ENCODE peak calls at places on chromosomes 6 and 20, in four cellular contexts. U is GM12878, N is IMR-90, C is K562. I is an unnamed sample.

GRCh38 chr6:146914563-146915483 is 289.4 kb upstream of the STXBP5 start:
- DNase-seq in N (peak), C (peak), U (no peak), I (peak)

GRCh38 chr20:5864873-5865582 is 85.3 kb downstream of the TRMT6 start:
- DNase-seq in C (no peak), N (peak), U (no peak), I (peak)

GRCh38 chr6:13030421-13030820 is 297.9 kb downstream of the TBC1D7 start:
- DNase-seq in C (no peak), U (no peak), N (no peak), I (no peak)

GRCh38 chr6:38846361-38846760 is 131.2 kb downstream of the DNAH8 start:
- DNase-seq in C (no peak), N (no peak), U (no peak), I (no peak)

GRCh38 chr20:9150632-9151031 is 81.7 kb downstream of the PLCB4 start:
- DNase-seq in U (no peak), C (no peak), N (no peak), I (no peak)

GRCh38 chr6:1498491-1499113 is 109.2 kb downstream of the FOXF2 start:
- DNase-seq in N (peak), U (no peak), C (no peak), I (no peak)

GRCh38 chr20:34016736-34017135 is 23.0 kb downstream of the RALY start:
- DNase-seq in U (no peak), N (no peak), C (no peak), I (no peak)

GRCh38 chr6:169963581-169964297 is 212.3 kb downstream of the ERMARD start:
- DNase-seq in C (no peak), N (no peak), U (no peak), I (no peak)

GRCh38 chr6:35448191-35448590 is 3.9 kb upstream of the FANCE start:
- DNase-seq in C (no peak), N (no peak), U (no peak), I (no peak)

GRCh38 chr6:75460636-75461035 is 33.0 kb downstream of the FILIP1 start:
- DNase-seq in N (peak), U (no peak), C (no peak), I (peak)

GRCh38 chr6:56803594-56803993 is 151.3 kb upstream of the BEND6 start:
- DNase-seq in C (no peak), U (no peak), N (peak), I (no peak)

GRCh38 chr20:58498445-58499068 is 16.6 kb downstream of the APCDD1L start:
- DNase-seq in C (no peak), N (no peak), U (no peak), I (no peak)

GRCh38 chr6:145380186-145380585 is 355.1 kb downstream of the EPM2A start:
- DNase-seq in C (no peak), U (no peak), N (no peak), I (no peak)

GRCh38 chr6:125906158-125906998 is 50.2 kb upstream of the HINT3 start:
- DNase-seq in U (no peak), N (peak), C (peak), I (peak)

GRCh38 chr6:148998704-148999103 is 251.9 kb downstream of the UST start:
- DNase-seq in U (no peak), C (no peak), N (no peak), I (no peak)

GRCh38 chr6:148999501-148999900 is 252.7 kb downstream of the UST start:
- DNase-seq in U (no peak), C (no peak), N (peak), I (no peak)

GRCh38 chr6:148999921-149000589 is 253.2 kb downstream of the UST start:
- DNase-seq in C (no peak), N (peak), U (no peak), I (peak)

GRCh38 chr6:148996815-148997214 is 250.0 kb downstream of the UST start:
- DNase-seq in U (no peak), N (no peak), C (no peak), I (no peak)

GRCh38 chr6:148997863-148998262 is 251.0 kb downstream of the UST start:
- DNase-seq in C (no peak), U (no peak), N (peak), I (no peak)
- TF ChIP-seq FOS in C (no peak), U (no peak), N (no peak), I (no peak)

GRCh38 chr6:96016781-96017180 is 1.0 kb downstream of the FUT9 start:
- DNase-seq in U (no peak), C (no peak), N (no peak), I (no peak)
- H3K9ac ChIP-seq in U (no peak), C (no peak), N (no peak), I (no peak)

GRCh38 chr20:57009355-57009754 is 257.1 kb downstream of the BMP7 start:
- DNase-seq in C (no peak), N (no peak), U (no peak), I (no peak)

GRCh38 chr20:57013221-57013620 is 253.2 kb downstream of the BMP7 start:
- DNase-seq in N (no peak), C (no peak), U (no peak), I (no peak)

GRCh38 chr20:57009775-57010174 is 256.7 kb downstream of the BMP7 start:
- DNase-seq in N (no peak), U (no peak), C (no peak), I (no peak)

GRCh38 chr20:57013741-57014140 is 252.7 kb downstream of the BMP7 start:
- DNase-seq in N (no peak), C (peak), U (no peak), I (no peak)

GRCh38 chr20:57012691-57013090 is 253.8 kb downstream of the BMP7 start:
- DNase-seq in C (no peak), U (no peak), N (no peak), I (no peak)
- TF ChIP-seq FOS in C (no peak), U (no peak), N (no peak), I (no peak)

DNA sequence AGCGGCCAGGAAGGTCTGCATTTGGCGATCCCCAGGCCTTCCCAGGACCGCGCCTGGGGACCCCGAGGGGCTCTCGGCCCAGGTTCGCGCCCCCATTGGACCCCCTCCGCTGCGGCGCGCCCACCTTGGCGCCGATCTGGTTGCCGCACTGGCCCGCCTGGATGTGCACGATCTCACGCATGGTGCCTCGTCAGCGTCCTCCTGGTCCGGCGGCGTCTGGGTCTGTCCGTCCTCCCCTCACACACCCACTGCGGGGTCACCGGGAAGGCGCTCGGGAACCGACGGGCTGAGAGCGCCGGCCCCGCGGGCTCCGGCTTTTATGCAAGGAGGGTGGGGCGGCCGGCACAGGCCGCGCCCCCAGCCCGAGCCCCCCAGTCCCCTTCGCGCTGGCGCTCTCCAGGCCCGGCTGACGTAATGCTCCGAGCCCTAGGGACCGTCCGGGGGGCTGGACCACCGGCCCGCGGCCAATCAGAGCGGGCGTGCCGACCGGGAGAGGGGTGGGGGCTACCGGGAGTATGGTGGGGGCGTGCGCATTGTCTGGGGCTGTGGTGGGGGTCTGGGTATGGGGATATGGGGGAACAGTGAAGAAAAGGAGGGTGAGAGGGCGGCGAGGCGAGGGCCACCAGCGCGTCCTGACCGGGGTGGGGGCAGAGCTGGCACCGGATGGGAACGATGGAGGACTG is at the start of gene TUBB2B:
- DNase-seq in N (peak), U (no peak), C (no peak), I (peak)
- H3K9ac ChIP-seq in N (peak), U (peak), C (peak), I (no peak)

GRCh38 chr6:129620234-129620610 is 89.8 kb downstream of the ARHGAP18 start:
- DNase-seq in U (no peak), C (no peak), N (no peak), I (no peak)
- TF ChIP-seq FOS in U (no peak), C (no peak), N (no peak), I (no peak)

GRCh38 chr6:44221961-44222335 is 1.4 kb upstream of the SLC29A1 start:
- DNase-seq in N (no peak), C (no peak), U (no peak), I (no peak)
- H3K9ac ChIP-seq in N (no peak), C (peak), U (no peak), I (peak)

GRCh38 chr6:34130870-34131269 is 15.0 kb downstream of the GRM4 start:
- DNase-seq in N (no peak), C (no peak), U (no peak), I (no peak)
- TF ChIP-seq FOS in N (no peak), C (no peak), U (no peak), I (no peak)

DNA sequence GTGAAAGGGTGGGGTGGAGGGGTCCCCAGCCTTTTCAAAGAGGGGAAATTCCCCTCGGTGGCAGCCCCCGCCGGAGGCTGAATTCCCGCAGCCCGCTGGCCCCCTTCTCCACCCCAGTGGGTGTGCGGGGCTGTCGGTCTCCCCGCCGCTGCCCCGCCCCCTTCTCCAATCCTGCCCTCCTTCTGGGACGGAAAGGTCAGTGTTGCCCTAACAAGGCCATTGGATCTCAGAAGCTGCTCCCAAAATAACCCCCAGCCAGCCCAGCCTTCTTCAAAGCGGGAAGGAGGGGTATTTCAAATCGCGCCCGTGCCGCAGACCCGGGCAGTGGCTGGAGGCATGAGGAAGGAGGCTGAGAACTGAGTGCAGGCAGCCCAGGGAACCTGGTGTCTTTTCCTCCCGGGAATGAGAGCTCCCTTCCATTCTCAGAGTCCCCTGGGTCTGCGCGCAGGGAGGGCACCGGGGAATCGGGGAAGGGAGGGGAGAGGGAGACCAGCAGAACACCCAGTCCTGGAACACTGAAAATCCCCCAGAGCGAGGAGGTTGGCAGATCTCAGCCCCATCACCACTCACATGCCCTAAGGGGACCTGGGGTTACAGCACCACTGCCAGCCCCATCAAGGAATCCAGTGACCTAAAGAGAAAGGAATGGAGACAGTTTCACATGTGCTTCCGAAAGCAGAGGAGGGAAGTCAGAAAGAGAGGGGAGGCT is at the start of gene JPH2:
- DNase-seq in U (no peak), C (no peak), N (peak), I (no peak)
- H3K9ac ChIP-seq in U (no peak), C (no peak), N (peak), I (no peak)

GRCh38 chr20:35695245-35695749 is 3.9 kb downstream of the NFS1 start:
- DNase-seq in C (no peak), N (no peak), U (no peak), I (no peak)

GRCh38 chr20:35695978-35696377 is 3.2 kb downstream of the NFS1 start:
- DNase-seq in C (no peak), N (no peak), U (no peak), I (no peak)

GRCh38 chr20:35690265-35690664 is 8.9 kb downstream of the NFS1 start:
- DNase-seq in U (no peak), C (no peak), N (no peak), I (no peak)
- TF ChIP-seq FOS in U (no peak), C (no peak), N (no peak), I (no peak)

GRCh38 chr6:111088668-111089003 is 1.3 kb downstream of the SLC16A10 start:
- DNase-seq in U (no peak), N (no peak), C (no peak), I (no peak)

GRCh38 chr6:111087871-111088667 is 766 bp downstream of the SLC16A10 start:
- DNase-seq in C (no peak), N (no peak), U (no peak), I (peak)

GRCh38 chr6:111092006-111092405 is 4.7 kb downstream of the SLC16A10 start:
- DNase-seq in U (no peak), N (no peak), C (no peak), I (no peak)

GRCh38 chr6:111087106-111087835 is at the start of gene SLC16A10:
- DNase-seq in U (no peak), N (no peak), C (peak), I (peak)

DNA sequence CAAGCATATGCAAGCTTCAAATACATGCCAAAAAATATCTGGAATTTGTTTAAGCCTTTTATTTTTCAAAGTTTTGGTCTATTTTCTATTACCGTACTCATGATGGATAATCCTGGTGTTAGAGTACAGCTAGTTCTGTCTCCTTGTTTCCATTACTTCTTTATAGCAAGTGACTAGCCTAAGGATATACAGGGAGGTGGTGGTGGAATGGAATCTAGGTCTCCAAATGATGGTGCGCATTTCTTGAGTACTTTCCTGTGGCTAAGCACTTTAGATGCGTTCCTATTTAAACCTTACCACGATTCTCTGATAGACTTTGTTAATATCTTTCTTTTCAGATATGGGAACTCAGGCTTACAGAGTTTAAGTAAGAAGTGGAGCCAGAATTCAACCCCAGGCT is 3.5 kb downstream of the SLC16A10 start:
- DNase-seq in C (no peak), U (no peak), N (no peak), I (no peak)
- H3K9ac ChIP-seq in C (no peak), U (no peak), N (no peak), I (no peak)